ENCODE peak calls at places on chromosome 3, in nine cellular contexts. X, L, P, N, S, K, H, R and C are unnamed samples.
A peak's percentile ranks its signal among the peaks of the same experiment; 100 is the strongest.

GRCh38 chr3:102132370-102132769 is 283.1 kb downstream of the NFKBIZ start:
- DNase-seq in H (no peak), K (no peak), S (no peak), N (no peak), R (no peak), X (no peak), L (no peak), P (no peak), C (no peak)

GRCh38 chr3:173945081-173945652 is 547.6 kb downstream of the NLGN1 start:
- DNase-seq in N (no peak), P (no peak), H (no peak), K (no peak), L (no peak), R (no peak), S (no peak), X (no peak), C (no peak)

GRCh38 chr3:158768361-158768787 is 33.5 kb upstream of the MFSD1 start:
- DNase-seq in L (peak; percentile 73), P (peak; percentile 54), R (peak; percentile 64), H (no peak), X (no peak), S (no peak), N (peak; percentile 83), K (no peak), C (no peak)

GRCh38 chr3:192042116-192042515 is 581.2 kb downstream of the PYDC2 start:
- DNase-seq in S (no peak), N (no peak), H (no peak), P (no peak), L (no peak), K (peak; percentile 8), X (no peak), R (no peak), C (peak; percentile 6)

GRCh38 chr3:194572131-194572789 is 61.0 kb downstream of the TMEM44 start:
- DNase-seq in N (peak; percentile 77), L (peak; percentile 91), K (no peak), S (no peak), X (no peak), H (no peak), R (no peak), P (peak; percentile 25), C (no peak)

GRCh38 chr3:1908651-1909445 is 189.8 kb upstream of the CNTN4 start:
- DNase-seq in N (no peak), X (no peak), K (no peak), R (no peak), H (no peak), L (no peak), P (no peak), S (no peak), C (no peak)

GRCh38 chr3:110995461-110996226 is 76.0 kb upstream of the NECTIN3 start:
- DNase-seq in H (no peak), X (no peak), K (no peak), N (no peak), L (no peak), R (no peak), S (no peak), P (no peak), C (no peak)

GRCh38 chr3:15601046-15601398 is 347 bp downstream of the HACL1 start:
- DNase-seq in R (no peak), P (no peak), L (no peak), H (no peak), N (no peak), K (no peak), S (no peak), X (no peak), C (no peak)

GRCh38 chr3:96209703-96210102 is 604.7 kb upstream of the EPHA6 start:
- DNase-seq in K (no peak), H (no peak), L (no peak), R (no peak), P (no peak), S (no peak), N (no peak), X (no peak), C (no peak)

GRCh38 chr3:40086890-40087884 is 222.3 kb upstream of the EIF1B start:
- DNase-seq in H (no peak), K (no peak), L (no peak), S (no peak), R (no peak), N (no peak), X (no peak), P (peak; percentile 29), C (no peak)

GRCh38 chr3:50136714-50137405 is 18.3 kb upstream of the SEMA3F start:
- DNase-seq in N (no peak), P (no peak), H (no peak), X (no peak), R (no peak), S (peak; percentile 39), K (no peak), L (no peak), C (no peak)

GRCh38 chr3:177770821-177771220 is 573.5 kb upstream of the TBL1XR1 start:
- DNase-seq in P (no peak), S (no peak), H (no peak), L (no peak), X (no peak), R (no peak), N (no peak), K (no peak), C (no peak)

GRCh38 chr3:150286390-150287147 is 121.5 kb upstream of the TSC22D2 start:
- DNase-seq in P (no peak), R (peak; percentile 86), L (no peak), S (peak; percentile 32), N (no peak), K (peak; percentile 5), H (peak; percentile 8), X (peak; percentile 66), C (peak; percentile 2)

GRCh38 chr3:42118762-42119361 is 27.7 kb downstream of the TRAK1 start:
- DNase-seq in N (no peak), K (peak; percentile 56), S (peak; percentile 80), X (peak; percentile 47), H (peak; percentile 59), L (no peak), P (peak; percentile 42), R (peak; percentile 80), C (peak; percentile 46)

GRCh38 chr3:36372534-36372935 is 7.8 kb upstream of the STAC start:
- DNase-seq in S (no peak), N (no peak), P (no peak), X (no peak), H (no peak), K (no peak), R (no peak), L (no peak), C (no peak)

GRCh38 chr3:76652524-76652923 is 387.4 kb upstream of the ROBO2 start:
- DNase-seq in H (no peak), S (no peak), L (no peak), K (no peak), N (no peak), P (no peak), R (no peak), X (no peak), C (no peak)

GRCh38 chr3:129311054-129311902 is 32.6 kb downstream of the HMCES start:
- DNase-seq in P (no peak), H (no peak), N (no peak), K (no peak), X (no peak), R (no peak), L (peak; percentile 50), S (no peak), C (no peak)

GRCh38 chr3:102181202-102181920 is 253.5 kb upstream of the ZPLD1 start:
- DNase-seq in P (no peak), K (no peak), N (no peak), H (no peak), L (no peak), R (peak; percentile 24), X (no peak), S (no peak), C (no peak)

GRCh38 chr3:70871909-70872656 is 559.6 kb upstream of the MDFIC2 start:
- DNase-seq in N (no peak), R (no peak), L (no peak), P (no peak), X (no peak), S (no peak), H (no peak), K (no peak), C (no peak)

GRCh38 chr3:44476963-44477311 is 533 bp downstream of the ZNF445 start:
- DNase-seq in L (no peak), X (no peak), N (no peak), S (no peak), P (no peak), H (no peak), R (no peak), K (no peak), C (no peak)

GRCh38 chr3:42773409-42773751 is 327 bp upstream of the CCDC13 start:
- DNase-seq in N (no peak), S (no peak), P (no peak), H (no peak), X (no peak), K (no peak), R (no peak), L (no peak), C (no peak)

GRCh38 chr3:184110316-184110725 is 13.5 kb downstream of the HTR3E start:
- DNase-seq in H (no peak), L (no peak), K (no peak), N (no peak), R (peak; percentile 38), P (no peak), S (no peak), X (peak; percentile 51), C (no peak)

GRCh38 chr3:73433681-73434080 is 191.1 kb downstream of the PDZRN3 start:
- DNase-seq in L (no peak), N (no peak), P (no peak), K (no peak), H (no peak), S (no peak), X (no peak), R (no peak), C (no peak)
- TF ChIP-seq POLR2AphosphoS5 in L (no peak), N (no peak), P (no peak), K (no peak), H (no peak), S (no peak), X (no peak), R (no peak), C (no peak)

DNA sequence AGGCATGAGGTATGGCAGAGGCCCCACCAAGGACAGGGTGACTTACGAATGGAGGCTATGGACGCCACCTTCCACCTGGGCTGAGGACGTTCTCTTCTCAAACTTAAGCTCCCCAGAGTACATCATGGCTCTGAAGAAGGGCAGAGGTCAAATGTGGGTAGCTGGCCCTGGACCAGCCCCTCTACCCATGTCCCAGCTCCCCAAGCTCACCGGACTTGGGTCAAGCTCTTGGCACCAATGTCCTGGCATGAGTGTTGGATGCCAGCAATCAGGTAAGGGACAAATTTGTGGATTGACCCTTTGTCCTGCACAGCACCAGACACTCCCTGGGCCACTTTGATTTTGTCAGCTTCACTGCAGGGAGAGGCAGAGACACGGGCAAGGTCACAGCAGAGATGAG is 2.5 kb downstream of the NDUFAF3 start:
- DNase-seq in H (no peak), L (no peak), X (no peak), K (no peak), P (no peak), S (no peak), R (no peak), N (no peak), C (no peak)
- TF ChIP-seq POLR2AphosphoS5 in H (peak; percentile 20), L (no peak), X (no peak), K (no peak), P (no peak), S (no peak), R (no peak), N (no peak), C (no peak)

GRCh38 chr3:138942861-138943623 is 3.9 kb downstream of the FOXL2 start:
- DNase-seq in N (no peak), H (no peak), L (no peak), X (no peak), K (no peak), P (no peak), S (peak; percentile 56), R (peak; percentile 66), C (no peak)
- TF ChIP-seq POLR2AphosphoS5 in N (no peak), H (no peak), L (no peak), X (no peak), K (no peak), P (no peak), S (no peak), R (no peak), C (no peak)

GRCh38 chr3:187139126-187139894 is at the start of gene RPL39L:
- DNase-seq in X (no peak), R (peak; percentile 97), N (peak; percentile 87), H (peak; percentile 93), S (peak; percentile 96), P (peak; percentile 87), K (peak; percentile 92), L (peak; percentile 84), C (peak; percentile 56)
- TF ChIP-seq POLR2AphosphoS5 in X (no peak), R (peak; percentile 91), N (peak; percentile 38), H (peak; percentile 43), S (peak; percentile 63), P (peak; percentile 5), K (no peak), L (no peak), C (peak; percentile 39)